ENCODE peak calls at places on chromosomes 1 and 21, in six cellular contexts. W is endothelial cell of umbilical vein, K is H1, V is astrocyte, A is PC-3, I is MM.1S. B is an unnamed sample.

GRCh38 chr21:46205766-46206162 is 21.5 kb upstream of the SPATC1L start:
- DNase-seq in W (no peak), K (no peak), V (no peak), A (no peak), I (no peak), B (no peak)

GRCh38 chr21:41369105-41369914 is 7.5 kb downstream of the MX2 start:
- DNase-seq in W (no peak), K (no peak), V (no peak), A (no peak), I (no peak), B (no peak)

GRCh38 chr1:54490361-54491248 is 57.4 kb upstream of the ACOT11 start:
- DNase-seq in W (no peak), K (peak), V (no peak), A (no peak), I (no peak), B (no peak)

GRCh38 chr21:43301424-43302355 is 125.2 kb downstream of the SIK1 start:
- DNase-seq in W (no peak), K (no peak), V (no peak), A (no peak), I (no peak), B (no peak)

GRCh38 chr1:176880954-176881595 is 283.4 kb downstream of the ASTN1 start:
- DNase-seq in W (peak), K (peak), V (peak), A (peak), I (peak), B (peak)

GRCh38 chr1:113192242-113192641 is 119.2 kb downstream of the LRIG2 start:
- DNase-seq in W (no peak), K (no peak), V (no peak), A (no peak), I (no peak), B (no peak)

GRCh38 chr1:162197615-162198497 is 128.4 kb downstream of the NOS1AP start:
- DNase-seq in W (no peak), K (no peak), V (no peak), A (no peak), I (no peak), B (no peak)

GRCh38 chr1:176206961-176207902 is at the start of gene COP1:
- DNase-seq in W (peak), K (peak), V (peak), A (peak), I (peak), B (peak)

GRCh38 chr1:905811-906531 is 17.8 kb upstream of the SAMD11 start:
- DNase-seq in W (no peak), K (no peak), V (no peak), A (no peak), I (no peak), B (no peak)

GRCh38 chr1:229229137-229229720 is 41.7 kb upstream of the RAB4A start:
- DNase-seq in W (no peak), K (no peak), V (no peak), A (peak), I (no peak), B (no peak)

GRCh38 chr1:160806784-160807183 is 10.8 kb downstream of the LY9 start:
- DNase-seq in W (no peak), K (no peak), V (no peak), A (no peak), I (no peak), B (no peak)

GRCh38 chr1:183652547-183653467 is at the start of gene APOBEC4:
- DNase-seq in W (no peak), K (no peak), V (no peak), A (no peak), I (no peak), B (no peak)

GRCh38 chr1:176391621-176392020 is 71.4 kb upstream of the PAPPA2 start:
- DNase-seq in W (no peak), K (no peak), V (no peak), A (no peak), I (no peak), B (no peak)

DNA sequence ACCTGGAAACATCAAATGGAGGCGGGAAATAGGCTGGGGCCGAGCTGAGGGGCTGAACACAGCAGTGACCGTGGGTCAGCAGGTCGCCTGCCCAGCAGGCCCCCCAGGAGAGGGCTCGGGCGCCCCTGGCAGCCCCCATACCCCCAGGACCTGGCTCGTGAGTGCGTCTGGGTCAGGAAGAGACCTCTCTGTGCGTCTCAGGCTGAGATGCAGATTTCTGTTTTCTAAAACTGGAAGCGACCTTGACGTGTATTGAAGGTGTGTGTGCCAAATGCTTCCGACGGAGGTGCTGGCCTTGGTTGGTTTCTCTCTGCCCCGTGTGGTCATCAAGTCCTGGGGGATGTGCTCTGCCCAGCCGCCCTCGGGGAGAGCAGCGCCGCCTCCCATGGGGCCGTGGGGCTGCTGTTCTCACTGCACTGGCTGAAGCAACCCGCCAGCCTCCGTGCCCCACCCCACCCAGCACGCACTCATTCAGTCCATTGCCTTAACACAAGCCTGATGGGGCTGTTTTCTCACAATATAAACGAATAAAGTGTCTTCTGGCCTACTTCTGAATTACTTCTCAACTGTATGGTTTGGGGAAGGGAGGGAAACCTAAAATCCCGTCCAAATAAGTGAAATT is 7.4 kb downstream of the PEX10 start:
- DNase-seq in W (no peak), K (no peak), V (no peak), A (no peak), I (no peak), B (no peak)
- H3K9ac ChIP-seq in W (peak), K (no peak), V (peak), A (no peak), I (no peak), B (peak)

DNA sequence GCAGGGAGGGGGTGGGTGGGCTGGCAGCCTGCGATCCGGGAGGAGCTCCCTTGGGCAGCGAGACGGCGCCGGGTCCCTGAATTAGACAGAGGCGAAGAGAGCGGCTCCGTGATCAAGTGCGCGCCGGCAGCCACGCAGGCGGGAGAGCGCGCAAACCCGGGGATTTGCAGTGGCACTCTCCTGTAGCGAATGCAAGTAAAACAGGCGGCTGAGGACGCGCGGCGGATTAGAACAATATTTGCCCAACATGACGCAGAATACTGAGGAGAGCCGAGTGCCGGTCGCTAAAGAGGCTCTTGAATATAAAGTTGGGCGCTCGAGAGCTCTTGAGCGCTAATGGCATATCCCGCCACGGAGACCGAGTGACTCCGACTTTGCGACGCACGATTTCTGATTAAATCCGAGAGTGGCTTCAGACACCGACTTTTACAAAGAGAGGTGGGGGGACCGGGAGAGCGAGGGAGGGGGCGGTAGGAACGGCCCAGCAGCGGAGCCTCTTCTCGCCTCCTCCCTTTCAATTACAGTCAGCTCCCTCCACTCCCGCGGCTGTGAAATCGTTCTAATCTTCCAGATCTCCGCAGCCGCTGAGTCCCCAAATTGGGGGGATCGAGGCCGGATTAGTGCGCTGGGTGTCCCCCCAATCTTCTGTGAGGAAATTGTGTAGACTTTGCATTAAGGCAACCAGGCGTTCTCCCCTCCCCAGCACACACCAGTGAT is 2.2 kb downstream of the PAX7 start:
- DNase-seq in W (no peak), K (no peak), V (no peak), A (no peak), I (no peak), B (no peak)
- TF ChIP-seq EZH2 in W (peak), K (peak), V (peak), A (no peak), I (no peak), B (no peak)

DNA sequence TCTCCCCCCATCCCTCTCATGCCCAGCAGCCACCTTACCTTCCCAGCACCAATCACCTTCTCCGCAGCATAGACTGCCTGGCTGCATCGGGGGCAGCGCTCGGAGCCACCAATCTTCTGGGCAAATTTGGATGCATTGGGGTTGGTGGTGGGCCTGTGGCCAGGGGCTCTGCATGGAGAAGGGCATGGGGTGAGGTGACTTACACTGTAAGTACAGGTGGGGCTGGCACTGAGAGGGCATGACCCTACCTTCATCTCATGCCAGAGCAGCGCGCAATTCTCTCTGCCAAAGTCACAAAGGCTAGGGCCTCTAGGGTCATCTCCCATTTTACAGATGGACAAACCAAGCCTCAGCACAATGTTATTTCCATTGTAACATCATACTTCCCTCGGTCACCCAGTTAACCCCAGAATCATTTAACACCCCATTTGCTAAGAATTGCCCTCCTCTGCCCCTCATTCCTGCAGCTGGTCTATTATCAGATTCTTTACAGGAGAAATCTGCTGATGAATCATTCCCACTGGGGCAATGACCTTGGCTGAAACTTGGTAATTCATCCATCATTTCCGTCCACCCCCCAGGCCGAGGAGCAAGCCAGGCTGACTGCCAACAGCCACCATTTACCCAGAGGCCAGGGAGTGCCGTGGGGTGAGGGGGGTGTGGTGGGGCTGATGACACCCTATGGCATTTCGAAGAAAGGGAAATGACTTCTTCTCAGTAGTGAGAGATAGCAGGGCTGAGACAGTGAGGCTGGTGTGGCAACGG is 17.9 kb downstream of the CSRP1 start:
- DNase-seq in W (peak), K (no peak), V (peak), A (peak), I (no peak), B (no peak)
- H3K4me3 ChIP-seq in W (no peak), K (no peak), V (no peak), A (no peak), I (no peak), B (no peak)

GRCh38 chr1:59736744-59737143 is 78.0 kb upstream of the HOOK1 start:
- DNase-seq in W (no peak), K (no peak), V (no peak), A (no peak), I (no peak), B (no peak)

GRCh38 chr1:59730302-59730701 is 84.4 kb upstream of the HOOK1 start:
- DNase-seq in W (no peak), K (no peak), V (peak), A (peak), I (no peak), B (no peak)

GRCh38 chr1:59733443-59734141 is 81.2 kb upstream of the HOOK1 start:
- DNase-seq in W (no peak), K (no peak), V (no peak), A (no peak), I (no peak), B (no peak)

GRCh38 chr1:59732219-59732955 is 82.4 kb upstream of the HOOK1 start:
- DNase-seq in W (no peak), K (no peak), V (no peak), A (no peak), I (no peak), B (no peak)

GRCh38 chr1:59730759-59731478 is 83.8 kb upstream of the HOOK1 start:
- DNase-seq in W (peak), K (no peak), V (peak), A (peak), I (no peak), B (no peak)
- H3K9ac ChIP-seq in W (peak), K (no peak), V (peak), A (no peak), I (no peak), B (no peak)

GRCh38 chr1:119000371-119001180 is 12.4 kb upstream of the TBX15 start:
- DNase-seq in W (no peak), K (no peak), V (no peak), A (no peak), I (no peak), B (no peak)
- TF ChIP-seq EZH2 in W (peak), K (peak), V (no peak), A (no peak), I (no peak), B (no peak)

GRCh38 chr21:16589499-16589898 is 859.7 kb downstream of the USP25 start:
- DNase-seq in W (no peak), K (no peak), V (no peak), A (no peak), I (no peak), B (no peak)
- H3K4me3 ChIP-seq in W (no peak), K (no peak), V (no peak), A (no peak), I (no peak), B (no peak)

DNA sequence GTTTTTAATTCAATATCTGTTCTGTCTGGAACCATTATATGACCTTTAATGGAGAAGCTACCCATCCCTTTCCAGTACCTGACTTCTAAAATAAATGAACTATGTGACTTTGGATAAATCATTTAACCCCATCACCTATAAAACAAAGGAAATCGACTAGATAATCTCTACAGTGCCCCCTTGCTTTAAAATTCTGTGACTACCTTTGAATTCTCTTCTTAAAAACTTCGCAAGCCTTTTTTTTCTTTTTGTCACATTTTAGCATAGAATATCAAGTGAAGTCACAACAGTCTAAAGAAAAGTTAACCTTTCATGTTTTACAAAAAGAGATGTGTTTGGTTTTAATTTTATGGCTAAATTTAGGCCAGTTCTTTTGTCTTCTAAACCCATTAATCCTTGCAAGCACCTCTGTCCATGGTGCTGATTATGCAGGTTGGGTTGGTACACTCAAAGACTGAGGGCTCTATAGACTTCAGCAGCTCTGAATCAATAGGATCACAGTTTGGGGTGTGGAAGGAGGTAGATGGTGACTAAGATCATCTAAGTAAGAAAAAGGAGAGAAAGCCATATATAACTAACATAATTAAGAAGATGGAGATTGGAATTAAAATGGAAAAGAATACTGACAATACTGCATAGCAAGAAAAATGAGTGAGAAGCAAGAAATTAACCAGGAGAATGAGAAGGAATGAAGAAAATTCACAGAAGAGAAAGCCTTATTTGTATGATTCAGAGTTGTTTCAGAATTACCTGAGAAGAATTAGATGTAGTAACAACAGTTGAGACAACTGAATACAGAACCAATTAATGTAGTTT is 59.2 kb downstream of the TBX15 start:
- DNase-seq in W (peak), K (no peak), V (peak), A (peak), I (peak), B (peak)
- H3K9ac ChIP-seq in W (no peak), K (no peak), V (no peak), A (no peak), I (no peak), B (no peak)

GRCh38 chr1:9164919-9165318 is 36.0 kb upstream of the GPR157 start:
- DNase-seq in W (no peak), K (no peak), V (no peak), A (peak), I (peak), B (no peak)
- TF ChIP-seq EZH2 in W (no peak), K (no peak), V (no peak), A (no peak), I (no peak), B (no peak)

GRCh38 chr1:27596261-27596660 is 7.7 kb downstream of the AHDC1 start:
- DNase-seq in W (no peak), K (no peak), V (no peak), A (no peak), I (no peak), B (no peak)

GRCh38 chr1:27598902-27599528 is 4.9 kb downstream of the AHDC1 start:
- DNase-seq in W (peak), K (no peak), V (peak), A (peak), I (no peak), B (no peak)

GRCh38 chr1:27598288-27598687 is 5.7 kb downstream of the AHDC1 start:
- DNase-seq in W (no peak), K (no peak), V (no peak), A (no peak), I (no peak), B (no peak)

GRCh38 chr1:27597036-27597435 is 6.9 kb downstream of the AHDC1 start:
- DNase-seq in W (no peak), K (no peak), V (no peak), A (no peak), I (no peak), B (no peak)

DNA sequence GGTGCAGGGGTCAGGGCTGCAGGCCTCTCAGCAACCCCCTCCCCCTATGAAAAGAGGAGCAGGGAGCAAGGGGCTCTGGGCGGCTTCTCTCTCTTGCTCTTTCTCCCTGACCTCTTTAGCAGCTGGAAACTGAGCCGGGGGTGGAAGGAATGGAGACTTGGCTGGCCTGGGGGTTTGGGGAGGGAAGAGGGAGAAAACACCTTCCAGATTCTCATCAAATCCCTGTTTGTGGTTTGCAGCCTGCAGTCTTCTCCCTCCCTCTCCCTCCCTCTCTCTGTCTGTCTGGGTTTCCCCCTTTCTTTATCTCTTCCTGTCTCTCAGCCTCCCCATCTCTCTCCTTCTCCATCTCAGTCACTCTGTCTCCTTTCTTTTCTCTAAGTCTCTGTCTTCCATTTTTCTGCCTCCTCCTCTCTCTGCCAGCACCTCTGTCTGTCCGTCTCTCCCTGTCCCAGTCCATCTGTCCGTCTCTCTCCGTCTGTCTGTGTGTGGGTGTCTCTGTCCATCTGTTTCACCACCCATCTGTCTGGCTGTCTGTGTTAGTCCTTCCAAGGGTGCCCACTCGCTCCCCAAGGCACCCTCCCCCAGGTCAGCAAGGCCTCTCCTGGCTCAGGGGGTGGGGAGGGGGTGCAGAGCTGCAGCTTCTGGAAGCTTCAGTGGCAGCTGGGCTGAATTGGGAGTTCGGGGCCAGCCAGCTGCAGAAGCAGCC is 6.3 kb downstream of the AHDC1 start:
- DNase-seq in W (no peak), K (no peak), V (peak), A (no peak), I (no peak), B (no peak)
- H3K4me3 ChIP-seq in W (no peak), K (no peak), V (no peak), A (no peak), I (no peak), B (peak)